ENCODE peak calls at places on chromosomes 6 and 20, in four cellular contexts. S, I, F and D are unnamed samples. For H3K4me1 and H3K9me3, the result is how much of the 10 kb centered on the place peaks cover.

GRCh38 chr6:158381214-158381613 is 68.9 kb downstream of the TULP4 start:
- DNase-seq in S (no peak), I (no peak), F (no peak), D (no peak)

GRCh38 chr20:24672886-24673677 is 203.7 kb downstream of the SYNDIG1 start:
- DNase-seq in S (no peak), I (no peak), F (peak), D (peak)

GRCh38 chr6:140663094-140663493 is 1288.6 kb upstream of the CITED2 start:
- DNase-seq in S (no peak), I (no peak), F (no peak), D (no peak)

GRCh38 chr6:8195040-8195713 is 92.8 kb upstream of the EEF1E1 start:
- DNase-seq in S (no peak), I (no peak), F (no peak), D (no peak)

GRCh38 chr6:120378582-120379220 is 955.6 kb downstream of the TBC1D32 start:
- DNase-seq in S (no peak), I (no peak), F (no peak), D (no peak)

GRCh38 chr6:24692851-24693592 is 25.9 kb downstream of the C6orf62 start:
- DNase-seq in S (no peak), I (no peak), F (no peak), D (no peak)

GRCh38 chr6:147738089-147738488 is 229.6 kb downstream of the SAMD5 start:
- DNase-seq in S (no peak), I (no peak), F (no peak), D (no peak)

GRCh38 chr6:118320652-118321051 is 227.4 kb upstream of the PLN start:
- DNase-seq in S (no peak), I (no peak), F (no peak), D (no peak)

GRCh38 chr20:51319522-51319921 is 223.0 kb downstream of the NFATC2 start:
- DNase-seq in S (no peak), I (no peak), F (no peak), D (no peak)

GRCh38 chr20:44861547-44862006 is 23.9 kb upstream of the YWHAB start:
- DNase-seq in S (peak), I (no peak), F (peak), D (peak)

GRCh38 chr6:34047913-34048867 is 97.7 kb downstream of the GRM4 start:
- DNase-seq in S (no peak), I (no peak), F (no peak), D (no peak)

GRCh38 chr6:30769088-30769852 is 24.9 kb upstream of the IER3 start:
- DNase-seq in S (peak), I (no peak), F (peak), D (peak)

GRCh38 chr6:119184008-119184665 is 105.7 kb upstream of the FAM184A start:
- DNase-seq in S (no peak), I (no peak), F (no peak), D (no peak)

GRCh38 chr6:53065266-53066058 is at the start of gene FBXO9:
- DNase-seq in S (peak), I (peak), F (peak), D (peak)

GRCh38 chr20:37907677-37908397 is 4.9 kb downstream of the VSTM2L start:
- DNase-seq in S (no peak), I (no peak), F (no peak), D (no peak)

GRCh38 chr20:11979306-11980128 is 61.8 kb downstream of the BTBD3 start:
- DNase-seq in S (no peak), I (no peak), F (no peak), D (no peak)

GRCh38 chr20:32380745-32381144 is 22.6 kb downstream of the ASXL1 start:
- DNase-seq in S (no peak), I (no peak), F (no peak), D (no peak)

GRCh38 chr6:81895511-81896185 is 143.2 kb upstream of the TENT5A start:
- DNase-seq in S (no peak), I (no peak), F (no peak), D (no peak)

GRCh38 chr6:168177492-168177891 is 98.5 kb upstream of the FRMD1 start:
- DNase-seq in S (no peak), I (no peak), F (peak), D (peak)

GRCh38 chr20:62378215-62378614 is 8.7 kb upstream of the RPS21 start:
- DNase-seq in S (no peak), I (no peak), F (no peak), D (no peak)

GRCh38 chr20:62374431-62375152 is 7.5 kb upstream of the LAMA5 start:
- DNase-seq in S (no peak), I (no peak), F (no peak), D (no peak)

GRCh38 chr20:62377064-62377461 is 9.8 kb upstream of the RPS21 start:
- DNase-seq in S (no peak), I (no peak), F (no peak), D (no peak)

GRCh38 chr20:62377615-62378085 is 9.3 kb upstream of the RPS21 start:
- DNase-seq in S (peak), I (peak), F (peak), D (peak)

DNA sequence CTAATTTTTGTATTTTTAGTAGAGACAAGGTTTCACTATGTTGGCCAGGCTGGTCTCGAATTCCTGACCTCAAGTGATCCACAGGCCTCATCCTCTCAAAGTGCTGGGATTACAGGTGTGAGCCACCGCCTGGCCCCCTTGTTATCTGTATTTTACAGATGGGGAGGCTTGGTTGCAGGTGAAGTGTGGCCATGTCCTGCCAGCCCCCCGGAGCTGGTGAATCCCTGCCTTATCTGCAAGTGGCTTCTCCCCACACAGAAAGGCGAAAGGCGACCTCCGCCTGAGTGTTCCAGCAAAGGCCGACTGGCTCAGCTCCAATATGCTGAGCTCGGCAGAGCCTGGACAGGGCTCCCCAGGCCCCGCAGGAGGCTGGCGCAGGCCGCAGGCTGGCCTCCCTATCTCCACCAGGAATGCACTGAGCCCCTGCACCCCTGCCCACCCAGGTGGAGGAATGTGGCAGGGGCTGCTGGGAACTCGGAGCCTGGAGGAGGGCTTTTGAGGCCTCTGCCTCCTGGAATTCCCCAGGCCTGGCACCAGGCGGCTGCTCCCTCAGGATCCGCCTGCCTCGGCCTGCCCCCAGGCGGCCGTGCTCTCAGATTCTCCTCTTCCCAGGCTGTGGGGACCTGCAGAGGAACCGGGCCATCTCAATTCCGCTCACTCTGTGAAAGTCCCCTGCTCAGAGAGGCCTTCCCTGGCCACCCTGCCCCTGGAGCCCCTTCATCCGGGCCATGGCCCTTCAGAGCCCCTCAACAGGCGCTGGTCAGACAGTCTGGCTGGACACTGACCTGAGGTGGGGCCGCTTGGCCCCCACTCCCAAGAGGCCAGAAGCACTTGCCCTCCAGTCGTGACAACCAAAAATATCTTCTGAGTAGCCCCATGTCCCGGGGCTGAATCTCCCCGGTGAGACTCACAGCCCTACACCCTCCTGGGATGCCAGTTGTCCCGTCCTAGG is 9.3 kb upstream of the LAMA5 start:
- DNase-seq in S (peak), I (no peak), F (no peak), D (peak)
- H3K4me1 ChIP-seq in S (half or more), I (half or more), F (under half), D (half or more)

DNA sequence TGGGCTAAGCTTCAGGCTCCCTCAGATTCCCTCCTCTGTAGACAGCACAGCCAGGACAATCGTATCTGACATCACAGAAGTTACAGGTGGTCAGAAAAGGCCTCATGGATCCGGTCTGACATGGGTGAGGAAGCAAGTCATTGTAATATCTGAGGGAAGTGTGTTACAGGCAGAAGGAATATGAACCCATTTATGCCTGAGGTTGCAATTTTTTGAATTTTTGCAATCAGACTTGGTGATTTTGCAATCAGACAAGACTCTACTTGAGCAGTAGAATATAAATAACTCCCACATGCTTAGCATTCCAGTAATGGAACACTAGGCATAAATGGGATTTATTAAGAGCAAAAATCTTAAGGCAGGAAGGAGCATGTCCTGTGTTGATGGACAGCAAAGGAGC is 52.1 kb downstream of the CBLN4 start:
- DNase-seq in S (no peak), I (no peak), F (no peak), D (no peak)
- H3K9me3 ChIP-seq in S (under half), I (under half), F (under half), D (under half)

GRCh38 chr6:170293411-170293844 is 2.5 kb upstream of the DLL1 start:
- DNase-seq in S (no peak), I (no peak), F (no peak), D (peak)
- H3K4me1 ChIP-seq in S (half or more), I (half or more), F (under half), D (half or more)

GRCh38 chr6:312704-313485 is 20.6 kb downstream of the DUSP22 start:
- DNase-seq in S (no peak), I (no peak), F (no peak), D (no peak)

GRCh38 chr6:309947-310346 is 17.7 kb downstream of the DUSP22 start:
- DNase-seq in S (no peak), I (no peak), F (no peak), D (no peak)

GRCh38 chr6:311679-312220 is 19.5 kb downstream of the DUSP22 start:
- DNase-seq in S (no peak), I (peak), F (no peak), D (no peak)

GRCh38 chr6:308768-309167 is 16.5 kb downstream of the DUSP22 start:
- DNase-seq in S (no peak), I (no peak), F (no peak), D (no peak)

GRCh38 chr6:310671-311070 is 18.4 kb downstream of the DUSP22 start:
- DNase-seq in S (no peak), I (no peak), F (no peak), D (no peak)
- H3K9me3 ChIP-seq in S (under half), I (under half), F (under half), D (under half)

DNA sequence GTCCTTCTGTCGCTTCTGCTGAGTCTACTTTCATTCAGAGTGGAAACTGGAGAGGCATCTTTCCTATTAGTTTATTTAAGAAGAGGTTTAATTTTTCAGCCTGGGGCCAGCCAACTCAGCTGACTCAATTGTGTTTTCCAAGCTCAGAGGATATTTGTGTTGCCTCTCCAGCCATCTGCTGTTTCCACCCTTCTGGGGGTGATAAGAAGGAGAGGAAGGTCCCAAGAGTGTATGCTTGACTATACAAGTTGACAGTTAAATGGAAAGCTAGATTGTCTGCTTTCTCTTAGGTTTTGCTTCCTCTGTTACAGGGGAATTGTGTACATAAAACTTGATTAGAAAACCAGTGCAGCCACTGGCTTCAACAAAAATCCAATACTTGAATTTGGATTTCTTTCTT is 3.0 kb downstream of the PSMF1 start:
- DNase-seq in S (no peak), I (no peak), F (no peak), D (no peak)
- H3K4me1 ChIP-seq in S (half or more), I (half or more), F (under half), D (half or more)